ENCODE peak calls at places on chromosomes 6 and 20, in ten cellular contexts. One of them, this sample, is unnamed.

GRCh38 chr20:10239954-10240353 is 21.3 kb downstream of the SNAP25 start:
- DNase-seq in activated CD4-positive, alpha-beta T cell treated with anti-CD3 and anti-CD28 coated beads, Interleukin-2, amount 10 ng/mL, durations not matched to agents 7 days and 5 days: no peak
- DNase-seq in fibroblast of pulmonary artery: peak; percentile 39
- DNase-seq in NCI-H1436: peak; percentile 53
- DNase-seq in activated CD8-positive, alpha-beta memory T cell treated with anti-CD3 and anti-CD28 coated beads for 1 hour: no peak
- DNase-seq in HFF-Myc: no peak
- DNase-seq in mucosa of descending colon: peak; percentile 42
- DNase-seq in GM13976: no peak
- DNase-seq in T-helper 1 cell: no peak
- DNase-seq in HFFc6: no peak
- DNase-seq in this sample: peak; percentile 37

GRCh38 chr6:136614350-136614749 is 64.1 kb upstream of the MAP7 start:
- DNase-seq in activated CD4-positive, alpha-beta T cell treated with anti-CD3 and anti-CD28 coated beads, Interleukin-2, amount 10 ng/mL, durations not matched to agents 7 days and 5 days: no peak
- DNase-seq in fibroblast of pulmonary artery: no peak
- DNase-seq in NCI-H1436: no peak
- DNase-seq in activated CD8-positive, alpha-beta memory T cell treated with anti-CD3 and anti-CD28 coated beads for 1 hour: no peak
- DNase-seq in HFF-Myc: no peak
- DNase-seq in mucosa of descending colon: no peak
- DNase-seq in GM13976: no peak
- DNase-seq in T-helper 1 cell: no peak
- DNase-seq in HFFc6: no peak
- DNase-seq in this sample: no peak

GRCh38 chr20:41533537-41534136 is 84.5 kb downstream of the CHD6 start:
- DNase-seq in activated CD4-positive, alpha-beta T cell treated with anti-CD3 and anti-CD28 coated beads, Interleukin-2, amount 10 ng/mL, durations not matched to agents 7 days and 5 days: no peak
- DNase-seq in fibroblast of pulmonary artery: no peak
- DNase-seq in NCI-H1436: no peak
- DNase-seq in activated CD8-positive, alpha-beta memory T cell treated with anti-CD3 and anti-CD28 coated beads for 1 hour: no peak
- DNase-seq in HFF-Myc: no peak
- DNase-seq in mucosa of descending colon: no peak
- DNase-seq in GM13976: no peak
- DNase-seq in T-helper 1 cell: no peak
- DNase-seq in HFFc6: no peak
- DNase-seq in this sample: peak; percentile 76

GRCh38 chr20:62427172-62428007 is at the start of gene RBBP8NL:
- DNase-seq in activated CD4-positive, alpha-beta T cell treated with anti-CD3 and anti-CD28 coated beads, Interleukin-2, amount 10 ng/mL, durations not matched to agents 7 days and 5 days: no peak
- DNase-seq in fibroblast of pulmonary artery: no peak
- DNase-seq in NCI-H1436: no peak
- DNase-seq in activated CD8-positive, alpha-beta memory T cell treated with anti-CD3 and anti-CD28 coated beads for 1 hour: no peak
- DNase-seq in HFF-Myc: no peak
- DNase-seq in mucosa of descending colon: peak; percentile 92
- DNase-seq in GM13976: no peak
- DNase-seq in T-helper 1 cell: no peak
- DNase-seq in HFFc6: no peak
- DNase-seq in this sample: peak; percentile 97

GRCh38 chr6:15622045-15622750 is 40.6 kb downstream of the DTNBP1 start:
- DNase-seq in activated CD4-positive, alpha-beta T cell treated with anti-CD3 and anti-CD28 coated beads, Interleukin-2, amount 10 ng/mL, durations not matched to agents 7 days and 5 days: no peak
- DNase-seq in fibroblast of pulmonary artery: peak; percentile 45
- DNase-seq in NCI-H1436: no peak
- DNase-seq in activated CD8-positive, alpha-beta memory T cell treated with anti-CD3 and anti-CD28 coated beads for 1 hour: no peak
- DNase-seq in HFF-Myc: no peak
- DNase-seq in mucosa of descending colon: no peak
- DNase-seq in GM13976: no peak
- DNase-seq in T-helper 1 cell: no peak
- DNase-seq in HFFc6: no peak
- DNase-seq in this sample: no peak

GRCh38 chr20:38658879-38659612 is 57.4 kb downstream of the ARHGAP40 start:
- DNase-seq in activated CD4-positive, alpha-beta T cell treated with anti-CD3 and anti-CD28 coated beads, Interleukin-2, amount 10 ng/mL, durations not matched to agents 7 days and 5 days: peak; percentile 14
- DNase-seq in fibroblast of pulmonary artery: peak; percentile 20
- DNase-seq in NCI-H1436: peak; percentile 96
- DNase-seq in activated CD8-positive, alpha-beta memory T cell treated with anti-CD3 and anti-CD28 coated beads for 1 hour: no peak
- DNase-seq in HFF-Myc: no peak
- DNase-seq in mucosa of descending colon: peak; percentile 32
- DNase-seq in GM13976: peak; percentile 64
- DNase-seq in T-helper 1 cell: peak; percentile 24
- DNase-seq in HFFc6: no peak
- DNase-seq in this sample: no peak

GRCh38 chr6:54053893-54054391 is 57.3 kb upstream of the MLIP start:
- DNase-seq in activated CD4-positive, alpha-beta T cell treated with anti-CD3 and anti-CD28 coated beads, Interleukin-2, amount 10 ng/mL, durations not matched to agents 7 days and 5 days: no peak
- DNase-seq in fibroblast of pulmonary artery: peak; percentile 93
- DNase-seq in NCI-H1436: no peak
- DNase-seq in activated CD8-positive, alpha-beta memory T cell treated with anti-CD3 and anti-CD28 coated beads for 1 hour: no peak
- DNase-seq in HFF-Myc: peak; percentile 46
- DNase-seq in mucosa of descending colon: no peak
- DNase-seq in GM13976: no peak
- DNase-seq in T-helper 1 cell: no peak
- DNase-seq in HFFc6: peak; percentile 90
- DNase-seq in this sample: no peak

GRCh38 chr20:44448753-44449546 is 26.7 kb upstream of the TTPAL start:
- DNase-seq in activated CD4-positive, alpha-beta T cell treated with anti-CD3 and anti-CD28 coated beads, Interleukin-2, amount 10 ng/mL, durations not matched to agents 7 days and 5 days: peak; percentile 16
- DNase-seq in fibroblast of pulmonary artery: no peak
- DNase-seq in NCI-H1436: no peak
- DNase-seq in activated CD8-positive, alpha-beta memory T cell treated with anti-CD3 and anti-CD28 coated beads for 1 hour: no peak
- DNase-seq in HFF-Myc: no peak
- DNase-seq in mucosa of descending colon: no peak
- DNase-seq in GM13976: peak; percentile 52
- DNase-seq in T-helper 1 cell: no peak
- DNase-seq in HFFc6: no peak
- DNase-seq in this sample: no peak

GRCh38 chr6:148415511-148416286 is 73.1 kb downstream of the SASH1 start:
- DNase-seq in activated CD4-positive, alpha-beta T cell treated with anti-CD3 and anti-CD28 coated beads, Interleukin-2, amount 10 ng/mL, durations not matched to agents 7 days and 5 days: no peak
- DNase-seq in fibroblast of pulmonary artery: no peak
- DNase-seq in NCI-H1436: no peak
- DNase-seq in activated CD8-positive, alpha-beta memory T cell treated with anti-CD3 and anti-CD28 coated beads for 1 hour: no peak
- DNase-seq in HFF-Myc: no peak
- DNase-seq in mucosa of descending colon: no peak
- DNase-seq in GM13976: no peak
- DNase-seq in T-helper 1 cell: no peak
- DNase-seq in HFFc6: no peak
- DNase-seq in this sample: no peak

GRCh38 chr6:85126448-85127178 is 323.3 kb upstream of the NT5E start:
- DNase-seq in activated CD4-positive, alpha-beta T cell treated with anti-CD3 and anti-CD28 coated beads, Interleukin-2, amount 10 ng/mL, durations not matched to agents 7 days and 5 days: no peak
- DNase-seq in fibroblast of pulmonary artery: peak; percentile 78
- DNase-seq in NCI-H1436: no peak
- DNase-seq in activated CD8-positive, alpha-beta memory T cell treated with anti-CD3 and anti-CD28 coated beads for 1 hour: no peak
- DNase-seq in HFF-Myc: peak; percentile 30
- DNase-seq in mucosa of descending colon: peak; percentile 32
- DNase-seq in GM13976: peak; percentile 13
- DNase-seq in T-helper 1 cell: no peak
- DNase-seq in HFFc6: peak; percentile 58
- DNase-seq in this sample: no peak

GRCh38 chr6:93474733-93475179 is 55.4 kb upstream of the EPHA7 start:
- DNase-seq in activated CD4-positive, alpha-beta T cell treated with anti-CD3 and anti-CD28 coated beads, Interleukin-2, amount 10 ng/mL, durations not matched to agents 7 days and 5 days: no peak
- DNase-seq in fibroblast of pulmonary artery: no peak
- DNase-seq in NCI-H1436: no peak
- DNase-seq in activated CD8-positive, alpha-beta memory T cell treated with anti-CD3 and anti-CD28 coated beads for 1 hour: no peak
- DNase-seq in HFF-Myc: no peak
- DNase-seq in mucosa of descending colon: no peak
- DNase-seq in GM13976: no peak
- DNase-seq in T-helper 1 cell: no peak
- DNase-seq in HFFc6: no peak
- DNase-seq in this sample: no peak

GRCh38 chr6:36599791-36600209 is 5.6 kb downstream of the SRSF3 start:
- DNase-seq in activated CD4-positive, alpha-beta T cell treated with anti-CD3 and anti-CD28 coated beads, Interleukin-2, amount 10 ng/mL, durations not matched to agents 7 days and 5 days: peak; percentile 72
- DNase-seq in fibroblast of pulmonary artery: peak; percentile 61
- DNase-seq in NCI-H1436: no peak
- DNase-seq in activated CD8-positive, alpha-beta memory T cell treated with anti-CD3 and anti-CD28 coated beads for 1 hour: no peak
- DNase-seq in HFF-Myc: no peak
- DNase-seq in mucosa of descending colon: peak; percentile 45
- DNase-seq in GM13976: no peak
- DNase-seq in T-helper 1 cell: peak; percentile 63
- DNase-seq in HFFc6: peak; percentile 36
- DNase-seq in this sample: no peak

GRCh38 chr6:25659633-25660368 is 7.8 kb downstream of the SCGN start:
- DNase-seq in activated CD4-positive, alpha-beta T cell treated with anti-CD3 and anti-CD28 coated beads, Interleukin-2, amount 10 ng/mL, durations not matched to agents 7 days and 5 days: no peak
- DNase-seq in fibroblast of pulmonary artery: no peak
- DNase-seq in NCI-H1436: no peak
- DNase-seq in activated CD8-positive, alpha-beta memory T cell treated with anti-CD3 and anti-CD28 coated beads for 1 hour: no peak
- DNase-seq in HFF-Myc: no peak
- DNase-seq in mucosa of descending colon: no peak
- DNase-seq in GM13976: no peak
- DNase-seq in T-helper 1 cell: no peak
- DNase-seq in HFFc6: no peak
- DNase-seq in this sample: peak; percentile 81

GRCh38 chr20:15734054-15734453 is 839.2 kb downstream of the KIF16B start:
- DNase-seq in activated CD4-positive, alpha-beta T cell treated with anti-CD3 and anti-CD28 coated beads, Interleukin-2, amount 10 ng/mL, durations not matched to agents 7 days and 5 days: no peak
- DNase-seq in fibroblast of pulmonary artery: no peak
- DNase-seq in NCI-H1436: no peak
- DNase-seq in activated CD8-positive, alpha-beta memory T cell treated with anti-CD3 and anti-CD28 coated beads for 1 hour: no peak
- DNase-seq in HFF-Myc: no peak
- DNase-seq in mucosa of descending colon: no peak
- DNase-seq in GM13976: no peak
- DNase-seq in T-helper 1 cell: no peak
- DNase-seq in HFFc6: no peak
- DNase-seq in this sample: no peak

GRCh38 chr6:7146079-7146828 is 38.5 kb downstream of the RREB1 start:
- DNase-seq in activated CD4-positive, alpha-beta T cell treated with anti-CD3 and anti-CD28 coated beads, Interleukin-2, amount 10 ng/mL, durations not matched to agents 7 days and 5 days: no peak
- DNase-seq in fibroblast of pulmonary artery: peak; percentile 61
- DNase-seq in NCI-H1436: no peak
- DNase-seq in activated CD8-positive, alpha-beta memory T cell treated with anti-CD3 and anti-CD28 coated beads for 1 hour: no peak
- DNase-seq in HFF-Myc: no peak
- DNase-seq in mucosa of descending colon: peak; percentile 79
- DNase-seq in GM13976: no peak
- DNase-seq in T-helper 1 cell: no peak
- DNase-seq in HFFc6: peak; percentile 54
- DNase-seq in this sample: peak; percentile 61

GRCh38 chr6:36800223-36801095 is 38.8 kb downstream of the CPNE5 start:
- DNase-seq in activated CD4-positive, alpha-beta T cell treated with anti-CD3 and anti-CD28 coated beads, Interleukin-2, amount 10 ng/mL, durations not matched to agents 7 days and 5 days: no peak
- DNase-seq in fibroblast of pulmonary artery: no peak
- DNase-seq in NCI-H1436: no peak
- DNase-seq in activated CD8-positive, alpha-beta memory T cell treated with anti-CD3 and anti-CD28 coated beads for 1 hour: no peak
- DNase-seq in HFF-Myc: no peak
- DNase-seq in mucosa of descending colon: no peak
- DNase-seq in GM13976: no peak
- DNase-seq in T-helper 1 cell: no peak
- DNase-seq in HFFc6: no peak
- DNase-seq in this sample: no peak

GRCh38 chr6:55569638-55570037 is 9.4 kb downstream of the HMGCLL1 start:
- DNase-seq in activated CD4-positive, alpha-beta T cell treated with anti-CD3 and anti-CD28 coated beads, Interleukin-2, amount 10 ng/mL, durations not matched to agents 7 days and 5 days: no peak
- DNase-seq in fibroblast of pulmonary artery: no peak
- DNase-seq in NCI-H1436: no peak
- DNase-seq in activated CD8-positive, alpha-beta memory T cell treated with anti-CD3 and anti-CD28 coated beads for 1 hour: no peak
- DNase-seq in HFF-Myc: no peak
- DNase-seq in mucosa of descending colon: no peak
- DNase-seq in GM13976: no peak
- DNase-seq in T-helper 1 cell: no peak
- DNase-seq in HFFc6: no peak
- DNase-seq in this sample: no peak

GRCh38 chr6:16633961-16634360 is 127.3 kb downstream of the ATXN1 start:
- DNase-seq in activated CD4-positive, alpha-beta T cell treated with anti-CD3 and anti-CD28 coated beads, Interleukin-2, amount 10 ng/mL, durations not matched to agents 7 days and 5 days: no peak
- DNase-seq in fibroblast of pulmonary artery: no peak
- DNase-seq in NCI-H1436: no peak
- DNase-seq in activated CD8-positive, alpha-beta memory T cell treated with anti-CD3 and anti-CD28 coated beads for 1 hour: no peak
- DNase-seq in HFF-Myc: no peak
- DNase-seq in mucosa of descending colon: no peak
- DNase-seq in GM13976: no peak
- DNase-seq in T-helper 1 cell: no peak
- DNase-seq in HFFc6: no peak
- DNase-seq in this sample: no peak

GRCh38 chr6:215335-216034 is 76.8 kb upstream of the DUSP22 start:
- DNase-seq in activated CD4-positive, alpha-beta T cell treated with anti-CD3 and anti-CD28 coated beads, Interleukin-2, amount 10 ng/mL, durations not matched to agents 7 days and 5 days: peak; percentile 42
- DNase-seq in fibroblast of pulmonary artery: no peak
- DNase-seq in NCI-H1436: no peak
- DNase-seq in activated CD8-positive, alpha-beta memory T cell treated with anti-CD3 and anti-CD28 coated beads for 1 hour: no peak
- DNase-seq in HFF-Myc: no peak
- DNase-seq in mucosa of descending colon: no peak
- DNase-seq in GM13976: no peak
- DNase-seq in T-helper 1 cell: no peak
- DNase-seq in HFFc6: no peak
- DNase-seq in this sample: peak; percentile 37

GRCh38 chr6:145733770-145734169 is 1.6 kb downstream of the EPM2A start:
- DNase-seq in activated CD4-positive, alpha-beta T cell treated with anti-CD3 and anti-CD28 coated beads, Interleukin-2, amount 10 ng/mL, durations not matched to agents 7 days and 5 days: no peak
- DNase-seq in fibroblast of pulmonary artery: no peak
- DNase-seq in NCI-H1436: peak; percentile 5
- DNase-seq in activated CD8-positive, alpha-beta memory T cell treated with anti-CD3 and anti-CD28 coated beads for 1 hour: no peak
- DNase-seq in HFF-Myc: no peak
- DNase-seq in mucosa of descending colon: no peak
- DNase-seq in GM13976: no peak
- DNase-seq in T-helper 1 cell: no peak
- DNase-seq in HFFc6: no peak
- DNase-seq in this sample: no peak

GRCh38 chr20:19806806-19807691 is 49.0 kb downstream of the RIN2 start:
- DNase-seq in activated CD4-positive, alpha-beta T cell treated with anti-CD3 and anti-CD28 coated beads, Interleukin-2, amount 10 ng/mL, durations not matched to agents 7 days and 5 days: no peak
- DNase-seq in fibroblast of pulmonary artery: peak; percentile 72
- DNase-seq in NCI-H1436: peak; percentile 63
- DNase-seq in activated CD8-positive, alpha-beta memory T cell treated with anti-CD3 and anti-CD28 coated beads for 1 hour: no peak
- DNase-seq in HFF-Myc: no peak
- DNase-seq in mucosa of descending colon: peak; percentile 29
- DNase-seq in GM13976: no peak
- DNase-seq in T-helper 1 cell: no peak
- DNase-seq in HFFc6: no peak
- DNase-seq in this sample: peak; percentile 93

GRCh38 chr6:52754443-52754842 is 8.8 kb downstream of the GSTA2 start:
- DNase-seq in activated CD4-positive, alpha-beta T cell treated with anti-CD3 and anti-CD28 coated beads, Interleukin-2, amount 10 ng/mL, durations not matched to agents 7 days and 5 days: no peak
- DNase-seq in fibroblast of pulmonary artery: no peak
- DNase-seq in NCI-H1436: no peak
- DNase-seq in activated CD8-positive, alpha-beta memory T cell treated with anti-CD3 and anti-CD28 coated beads for 1 hour: no peak
- DNase-seq in HFF-Myc: no peak
- DNase-seq in mucosa of descending colon: no peak
- DNase-seq in GM13976: no peak
- DNase-seq in T-helper 1 cell: no peak
- DNase-seq in HFFc6: no peak
- DNase-seq in this sample: no peak

GRCh38 chr6:158988477-158988876 is 11.5 kb downstream of the RSPH3 start:
- DNase-seq in activated CD4-positive, alpha-beta T cell treated with anti-CD3 and anti-CD28 coated beads, Interleukin-2, amount 10 ng/mL, durations not matched to agents 7 days and 5 days: no peak
- DNase-seq in fibroblast of pulmonary artery: no peak
- DNase-seq in NCI-H1436: no peak
- DNase-seq in activated CD8-positive, alpha-beta memory T cell treated with anti-CD3 and anti-CD28 coated beads for 1 hour: no peak
- DNase-seq in HFF-Myc: no peak
- DNase-seq in mucosa of descending colon: no peak
- DNase-seq in GM13976: no peak
- DNase-seq in T-helper 1 cell: no peak
- DNase-seq in HFFc6: no peak
- DNase-seq in this sample: no peak

GRCh38 chr6:160040055-160040454 is 71.2 kb downstream of the IGF2R start:
- DNase-seq in activated CD4-positive, alpha-beta T cell treated with anti-CD3 and anti-CD28 coated beads, Interleukin-2, amount 10 ng/mL, durations not matched to agents 7 days and 5 days: no peak
- DNase-seq in fibroblast of pulmonary artery: no peak
- DNase-seq in NCI-H1436: no peak
- DNase-seq in activated CD8-positive, alpha-beta memory T cell treated with anti-CD3 and anti-CD28 coated beads for 1 hour: no peak
- DNase-seq in HFF-Myc: no peak
- DNase-seq in mucosa of descending colon: no peak
- DNase-seq in GM13976: no peak
- DNase-seq in T-helper 1 cell: no peak
- DNase-seq in HFFc6: no peak
- DNase-seq in this sample: no peak

GRCh38 chr20:44959082-44959895 is 908 bp downstream of the TOMM34 start:
- DNase-seq in activated CD4-positive, alpha-beta T cell treated with anti-CD3 and anti-CD28 coated beads, Interleukin-2, amount 10 ng/mL, durations not matched to agents 7 days and 5 days: peak; percentile 50
- DNase-seq in fibroblast of pulmonary artery: peak; percentile 58
- DNase-seq in NCI-H1436: no peak
- DNase-seq in activated CD8-positive, alpha-beta memory T cell treated with anti-CD3 and anti-CD28 coated beads for 1 hour: no peak
- DNase-seq in HFF-Myc: no peak
- DNase-seq in mucosa of descending colon: no peak
- DNase-seq in GM13976: peak; percentile 48
- DNase-seq in T-helper 1 cell: peak; percentile 43
- DNase-seq in HFFc6: peak; percentile 48
- DNase-seq in this sample: no peak

GRCh38 chr6:21026576-21027273 is 492.5 kb downstream of the CDKAL1 start:
- DNase-seq in activated CD4-positive, alpha-beta T cell treated with anti-CD3 and anti-CD28 coated beads, Interleukin-2, amount 10 ng/mL, durations not matched to agents 7 days and 5 days: no peak
- DNase-seq in fibroblast of pulmonary artery: peak; percentile 48
- DNase-seq in NCI-H1436: no peak
- DNase-seq in activated CD8-positive, alpha-beta memory T cell treated with anti-CD3 and anti-CD28 coated beads for 1 hour: no peak
- DNase-seq in HFF-Myc: no peak
- DNase-seq in mucosa of descending colon: no peak
- DNase-seq in GM13976: no peak
- DNase-seq in T-helper 1 cell: no peak
- DNase-seq in HFFc6: peak; percentile 62
- DNase-seq in this sample: peak; percentile 59

GRCh38 chr20:24977797-24978196 is 14.8 kb downstream of the APMAP start:
- DNase-seq in activated CD4-positive, alpha-beta T cell treated with anti-CD3 and anti-CD28 coated beads, Interleukin-2, amount 10 ng/mL, durations not matched to agents 7 days and 5 days: no peak
- DNase-seq in fibroblast of pulmonary artery: no peak
- DNase-seq in NCI-H1436: no peak
- DNase-seq in activated CD8-positive, alpha-beta memory T cell treated with anti-CD3 and anti-CD28 coated beads for 1 hour: no peak
- DNase-seq in HFF-Myc: no peak
- DNase-seq in mucosa of descending colon: no peak
- DNase-seq in GM13976: no peak
- DNase-seq in T-helper 1 cell: no peak
- DNase-seq in HFFc6: no peak
- DNase-seq in this sample: no peak

GRCh38 chr6:154485784-154486183 is 24.7 kb downstream of the CNKSR3 start:
- DNase-seq in activated CD4-positive, alpha-beta T cell treated with anti-CD3 and anti-CD28 coated beads, Interleukin-2, amount 10 ng/mL, durations not matched to agents 7 days and 5 days: no peak
- DNase-seq in fibroblast of pulmonary artery: no peak
- DNase-seq in NCI-H1436: no peak
- DNase-seq in activated CD8-positive, alpha-beta memory T cell treated with anti-CD3 and anti-CD28 coated beads for 1 hour: no peak
- DNase-seq in HFF-Myc: no peak
- DNase-seq in mucosa of descending colon: peak; percentile 48
- DNase-seq in GM13976: no peak
- DNase-seq in T-helper 1 cell: no peak
- DNase-seq in HFFc6: no peak
- DNase-seq in this sample: peak; percentile 38